ENCODE peak calls at places on chromosomes 5 and 9, in seven cellular contexts. One of them, this sample, is unnamed.

GRCh38 chr5:1158647-1159340 is 42.6 kb upstream of the SLC6A19 start:
- DNase-seq in cardiac muscle cell: no peak
- DNase-seq in keratinocyte: no peak
- DNase-seq in esophagus squamous epithelium: no peak
- DNase-seq in uterus: no peak
- DNase-seq in right lobe of liver: no peak
- DNase-seq in CD4-positive, alpha-beta T cell: no peak
- DNase-seq in this sample: no peak

GRCh38 chr5:13653709-13654108 is 290.8 kb downstream of the DNAH5 start:
- DNase-seq in right lobe of liver: no peak
- DNase-seq in CD4-positive, alpha-beta T cell: no peak
- DNase-seq in keratinocyte: no peak
- DNase-seq in uterus: no peak
- DNase-seq in cardiac muscle cell: no peak
- DNase-seq in esophagus squamous epithelium: no peak
- DNase-seq in this sample: no peak

GRCh38 chr9:134324359-134325095 is 1.7 kb upstream of the RXRA start:
- DNase-seq in keratinocyte: no peak
- DNase-seq in right lobe of liver: peak
- DNase-seq in uterus: no peak
- DNase-seq in esophagus squamous epithelium: no peak
- DNase-seq in cardiac muscle cell: no peak
- DNase-seq in CD4-positive, alpha-beta T cell: no peak
- DNase-seq in this sample: no peak

GRCh38 chr5:178227929-178228328 is 4.7 kb downstream of the PHYKPL start:
- DNase-seq in cardiac muscle cell: no peak
- DNase-seq in keratinocyte: no peak
- DNase-seq in esophagus squamous epithelium: no peak
- DNase-seq in right lobe of liver: no peak
- DNase-seq in uterus: no peak
- DNase-seq in CD4-positive, alpha-beta T cell: no peak
- DNase-seq in this sample: no peak

GRCh38 chr9:12722131-12722530 is 28.9 kb downstream of the TYRP1 start:
- DNase-seq in uterus: no peak
- DNase-seq in right lobe of liver: no peak
- DNase-seq in esophagus squamous epithelium: no peak
- DNase-seq in keratinocyte: no peak
- DNase-seq in CD4-positive, alpha-beta T cell: no peak
- DNase-seq in cardiac muscle cell: no peak
- DNase-seq in this sample: no peak

GRCh38 chr9:22645893-22646292 is 199.3 kb downstream of the DMRTA1 start:
- DNase-seq in esophagus squamous epithelium: no peak
- DNase-seq in right lobe of liver: no peak
- DNase-seq in cardiac muscle cell: no peak
- DNase-seq in keratinocyte: no peak
- DNase-seq in CD4-positive, alpha-beta T cell: no peak
- DNase-seq in uterus: no peak
- DNase-seq in this sample: no peak

GRCh38 chr9:113215142-113215541 is 5.9 kb downstream of the FKBP15 start:
- DNase-seq in keratinocyte: peak
- DNase-seq in CD4-positive, alpha-beta T cell: no peak
- DNase-seq in cardiac muscle cell: no peak
- DNase-seq in esophagus squamous epithelium: no peak
- DNase-seq in uterus: no peak
- DNase-seq in right lobe of liver: no peak
- DNase-seq in this sample: no peak

GRCh38 chr9:75582870-75583269 is 307.6 kb upstream of the PCSK5 start:
- DNase-seq in cardiac muscle cell: no peak
- DNase-seq in right lobe of liver: no peak
- DNase-seq in uterus: no peak
- DNase-seq in keratinocyte: no peak
- DNase-seq in CD4-positive, alpha-beta T cell: no peak
- DNase-seq in esophagus squamous epithelium: no peak
- DNase-seq in this sample: no peak

GRCh38 chr5:77087484-77088291 is 603 bp upstream of the ZBED3 start:
- DNase-seq in esophagus squamous epithelium: no peak
- DNase-seq in right lobe of liver: peak
- DNase-seq in CD4-positive, alpha-beta T cell: no peak
- DNase-seq in keratinocyte: no peak
- DNase-seq in uterus: no peak
- DNase-seq in cardiac muscle cell: peak
- DNase-seq in this sample: no peak

GRCh38 chr9:128771745-128772519 is at the start of gene ZER1:
- DNase-seq in CD4-positive, alpha-beta T cell: peak
- DNase-seq in uterus: peak
- DNase-seq in cardiac muscle cell: peak
- DNase-seq in right lobe of liver: peak
- DNase-seq in keratinocyte: no peak
- DNase-seq in esophagus squamous epithelium: peak
- DNase-seq in this sample: peak

GRCh38 chr5:173062141-173062540 is 6.0 kb downstream of the CREBRF start:
- DNase-seq in esophagus squamous epithelium: no peak
- DNase-seq in right lobe of liver: no peak
- DNase-seq in uterus: no peak
- DNase-seq in CD4-positive, alpha-beta T cell: no peak
- DNase-seq in cardiac muscle cell: no peak
- DNase-seq in keratinocyte: no peak
- DNase-seq in this sample: no peak

GRCh38 chr9:6645153-6646027 is at the start of gene GLDC:
- DNase-seq in esophagus squamous epithelium: no peak
- DNase-seq in right lobe of liver: peak
- DNase-seq in CD4-positive, alpha-beta T cell: peak
- DNase-seq in cardiac muscle cell: peak
- DNase-seq in uterus: peak
- DNase-seq in keratinocyte: no peak
- DNase-seq in this sample: peak

GRCh38 chr5:168978500-168978899 is 322.4 kb downstream of the SLIT3 start:
- DNase-seq in cardiac muscle cell: no peak
- DNase-seq in right lobe of liver: no peak
- DNase-seq in keratinocyte: no peak
- DNase-seq in esophagus squamous epithelium: no peak
- DNase-seq in CD4-positive, alpha-beta T cell: no peak
- DNase-seq in uterus: no peak
- DNase-seq in this sample: no peak

GRCh38 chr5:142544946-142545652 is 140.8 kb downstream of the FGF1 start:
- DNase-seq in keratinocyte: no peak
- DNase-seq in CD4-positive, alpha-beta T cell: no peak
- DNase-seq in cardiac muscle cell: no peak
- DNase-seq in right lobe of liver: no peak
- DNase-seq in uterus: no peak
- DNase-seq in esophagus squamous epithelium: no peak
- DNase-seq in this sample: no peak

GRCh38 chr5:122665087-122665486 is 109.8 kb upstream of the SNX2 start:
- DNase-seq in uterus: no peak
- DNase-seq in esophagus squamous epithelium: no peak
- DNase-seq in CD4-positive, alpha-beta T cell: no peak
- DNase-seq in cardiac muscle cell: no peak
- DNase-seq in keratinocyte: no peak
- DNase-seq in right lobe of liver: no peak
- DNase-seq in this sample: no peak

GRCh38 chr5:104179057-104179456 is 616.5 kb upstream of the NUDT12 start:
- DNase-seq in uterus: no peak
- DNase-seq in keratinocyte: peak
- DNase-seq in cardiac muscle cell: peak
- DNase-seq in right lobe of liver: peak
- DNase-seq in esophagus squamous epithelium: no peak
- DNase-seq in CD4-positive, alpha-beta T cell: no peak
- DNase-seq in this sample: no peak

GRCh38 chr5:135217669-135218485 is 181.2 kb downstream of the MACROH2A1 start:
- DNase-seq in right lobe of liver: no peak
- DNase-seq in keratinocyte: no peak
- DNase-seq in esophagus squamous epithelium: no peak
- DNase-seq in CD4-positive, alpha-beta T cell: no peak
- DNase-seq in uterus: no peak
- DNase-seq in cardiac muscle cell: no peak
- DNase-seq in this sample: no peak

GRCh38 chr5:73199671-73200070 is 26.7 kb downstream of the TMEM174 start:
- DNase-seq in keratinocyte: no peak
- DNase-seq in uterus: no peak
- DNase-seq in CD4-positive, alpha-beta T cell: no peak
- DNase-seq in right lobe of liver: no peak
- DNase-seq in esophagus squamous epithelium: no peak
- DNase-seq in cardiac muscle cell: no peak
- DNase-seq in this sample: no peak
- TF ChIP-seq CTCF in keratinocyte: no peak
- TF ChIP-seq CTCF in uterus: no peak
- TF ChIP-seq CTCF in CD4-positive, alpha-beta T cell: no peak
- TF ChIP-seq CTCF in right lobe of liver: no peak
- TF ChIP-seq CTCF in esophagus squamous epithelium: no peak
- TF ChIP-seq CTCF in cardiac muscle cell: no peak
- TF ChIP-seq CTCF in this sample: no peak

DNA sequence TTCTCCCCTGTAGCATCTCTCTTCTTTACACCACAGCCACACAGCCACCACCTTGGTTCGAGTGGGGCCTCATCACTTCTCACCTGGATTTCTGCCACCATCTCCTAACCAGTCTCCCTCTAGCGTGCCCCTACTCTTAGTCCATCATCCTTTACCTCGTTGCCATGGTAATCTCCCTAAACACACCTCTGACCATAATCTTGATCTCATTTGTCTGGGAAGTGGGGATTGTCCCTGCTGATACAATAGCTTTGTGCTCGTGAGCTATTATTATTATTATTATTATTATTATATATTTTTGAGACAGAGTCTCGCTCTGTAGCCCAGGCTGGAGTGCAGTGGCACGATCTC is 76.5 kb upstream of the HSPA9 start:
- DNase-seq in cardiac muscle cell: no peak
- DNase-seq in CD4-positive, alpha-beta T cell: no peak
- DNase-seq in uterus: no peak
- DNase-seq in right lobe of liver: no peak
- DNase-seq in esophagus squamous epithelium: no peak
- DNase-seq in keratinocyte: no peak
- DNase-seq in this sample: no peak
- TF ChIP-seq CTCF in cardiac muscle cell: no peak
- TF ChIP-seq CTCF in CD4-positive, alpha-beta T cell: no peak
- TF ChIP-seq CTCF in uterus: no peak
- TF ChIP-seq CTCF in right lobe of liver: no peak
- TF ChIP-seq CTCF in esophagus squamous epithelium: no peak
- TF ChIP-seq CTCF in keratinocyte: no peak
- TF ChIP-seq CTCF in this sample: no peak

GRCh38 chr5:30500513-30500912 is 693.0 kb upstream of the CDH6 start:
- DNase-seq in esophagus squamous epithelium: no peak
- DNase-seq in right lobe of liver: no peak
- DNase-seq in CD4-positive, alpha-beta T cell: no peak
- DNase-seq in keratinocyte: no peak
- DNase-seq in cardiac muscle cell: no peak
- DNase-seq in uterus: no peak
- DNase-seq in this sample: no peak
- TF ChIP-seq CTCF in esophagus squamous epithelium: no peak
- TF ChIP-seq CTCF in right lobe of liver: no peak
- TF ChIP-seq CTCF in CD4-positive, alpha-beta T cell: no peak
- TF ChIP-seq CTCF in keratinocyte: no peak
- TF ChIP-seq CTCF in cardiac muscle cell: no peak
- TF ChIP-seq CTCF in uterus: no peak
- TF ChIP-seq CTCF in this sample: no peak

DNA sequence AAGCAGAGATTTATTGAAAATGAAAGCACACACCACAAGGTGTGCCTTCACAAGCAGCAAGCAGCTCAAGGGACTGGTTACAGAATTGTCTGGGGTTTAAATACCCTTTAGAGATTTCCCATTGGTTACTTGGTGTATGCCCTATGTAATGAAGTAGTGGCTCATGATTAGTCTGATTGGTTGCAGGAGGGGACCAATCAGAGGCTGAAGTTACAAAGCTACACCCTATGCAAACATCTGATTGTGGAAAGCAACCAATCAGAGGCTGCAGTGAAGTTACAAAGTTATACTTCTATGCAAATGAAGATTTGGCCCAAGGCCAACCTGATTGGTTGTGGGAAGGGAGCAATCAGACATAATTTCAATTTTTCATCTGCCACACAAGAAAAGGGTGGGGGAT is 119.9 kb downstream of the C9orf152 start:
- DNase-seq in keratinocyte: no peak
- DNase-seq in CD4-positive, alpha-beta T cell: no peak
- DNase-seq in cardiac muscle cell: no peak
- DNase-seq in uterus: no peak
- DNase-seq in right lobe of liver: no peak
- DNase-seq in esophagus squamous epithelium: no peak
- DNase-seq in this sample: no peak
- TF ChIP-seq CTCF in keratinocyte: no peak
- TF ChIP-seq CTCF in CD4-positive, alpha-beta T cell: no peak
- TF ChIP-seq CTCF in cardiac muscle cell: no peak
- TF ChIP-seq CTCF in uterus: no peak
- TF ChIP-seq CTCF in right lobe of liver: no peak
- TF ChIP-seq CTCF in esophagus squamous epithelium: no peak
- TF ChIP-seq CTCF in this sample: no peak

GRCh38 chr9:5639816-5640215 is 10.9 kb downstream of the RIC1 start:
- DNase-seq in CD4-positive, alpha-beta T cell: no peak
- DNase-seq in cardiac muscle cell: no peak
- DNase-seq in keratinocyte: no peak
- DNase-seq in uterus: no peak
- DNase-seq in right lobe of liver: no peak
- DNase-seq in esophagus squamous epithelium: no peak
- DNase-seq in this sample: no peak

GRCh38 chr9:5644522-5644921 is 15.6 kb downstream of the RIC1 start:
- DNase-seq in cardiac muscle cell: no peak
- DNase-seq in right lobe of liver: no peak
- DNase-seq in esophagus squamous epithelium: no peak
- DNase-seq in keratinocyte: no peak
- DNase-seq in CD4-positive, alpha-beta T cell: no peak
- DNase-seq in uterus: no peak
- DNase-seq in this sample: no peak

GRCh38 chr9:5642170-5642569 is 13.3 kb downstream of the RIC1 start:
- DNase-seq in esophagus squamous epithelium: no peak
- DNase-seq in CD4-positive, alpha-beta T cell: no peak
- DNase-seq in keratinocyte: no peak
- DNase-seq in right lobe of liver: no peak
- DNase-seq in uterus: no peak
- DNase-seq in cardiac muscle cell: no peak
- DNase-seq in this sample: no peak

GRCh38 chr9:5643005-5643624 is 14.2 kb downstream of the RIC1 start:
- DNase-seq in right lobe of liver: no peak
- DNase-seq in CD4-positive, alpha-beta T cell: no peak
- DNase-seq in cardiac muscle cell: no peak
- DNase-seq in keratinocyte: no peak
- DNase-seq in uterus: no peak
- DNase-seq in esophagus squamous epithelium: no peak
- DNase-seq in this sample: no peak
- TF ChIP-seq CTCF in right lobe of liver: no peak
- TF ChIP-seq CTCF in CD4-positive, alpha-beta T cell: no peak
- TF ChIP-seq CTCF in cardiac muscle cell: no peak
- TF ChIP-seq CTCF in keratinocyte: no peak
- TF ChIP-seq CTCF in uterus: no peak
- TF ChIP-seq CTCF in esophagus squamous epithelium: no peak
- TF ChIP-seq CTCF in this sample: no peak

This sample was measured in omental fat pad.